ENCODE peak calls at places on chromosome X, in six cellular contexts. I, V, C, U, F and P are unnamed samples.

GRCh38 chrX:135086197-135086854 is 34.0 kb downstream of the ETDB start:
- DNase-seq in I (peak), V (peak), C (peak), U (no peak), F (peak), P (peak)

GRCh38 chrX:12309040-12309732 is 170.9 kb downstream of the FRMPD4 start:
- DNase-seq in I (no peak), V (no peak), C (no peak), U (no peak), F (no peak), P (no peak)

GRCh38 chrX:40106677-40107290 is 9.0 kb upstream of the BCOR start:
- DNase-seq in I (no peak), V (no peak), C (no peak), U (no peak), F (no peak), P (no peak)

GRCh38 chrX:105695451-105695850 is 126.9 kb upstream of the NRK start:
- DNase-seq in I (no peak), V (no peak), C (no peak), U (no peak), F (no peak), P (no peak)

GRCh38 chrX:54029543-54030143 is 14.6 kb downstream of the PHF8 start:
- DNase-seq in I (no peak), V (no peak), C (no peak), U (no peak), F (no peak), P (no peak)

GRCh38 chrX:3540105-3540504 is 173.3 kb downstream of the PRKX start:
- DNase-seq in I (no peak), V (no peak), C (no peak), U (no peak), F (no peak), P (no peak)

GRCh38 chrX:102651242-102651967 is at the start of gene GPRASP1:
- DNase-seq in I (peak), V (peak), C (no peak), U (no peak), F (no peak), P (peak)

GRCh38 chrX:17377795-17378194 is 2.8 kb downstream of the NHS start:
- DNase-seq in I (no peak), V (peak), C (no peak), U (no peak), F (no peak), P (no peak)

GRCh38 chrX:13165266-13165665 is 120.8 kb upstream of the FAM9C start:
- DNase-seq in I (no peak), V (no peak), C (no peak), U (no peak), F (no peak), P (no peak)

GRCh38 chrX:11758400-11759171 is 549 bp downstream of the MSL3 start:
- DNase-seq in I (peak), V (peak), C (peak), U (peak), F (peak), P (peak)

GRCh38 chrX:40444798-40445496 is 135.8 kb upstream of the ATP6AP2 start:
- DNase-seq in I (no peak), V (no peak), C (no peak), U (no peak), F (no peak), P (no peak)

GRCh38 chrX:25544641-25545040 is 528.9 kb upstream of the ARX start:
- DNase-seq in I (no peak), V (no peak), C (no peak), U (no peak), F (no peak), P (no peak)

GRCh38 chrX:65697915-65698796 is 30.7 kb downstream of the MSN start:
- DNase-seq in I (peak), V (peak), C (no peak), U (peak), F (no peak), P (peak)

GRCh38 chrX:104112326-104112951 is at the start of gene ZCCHC18:
- DNase-seq in I (peak), V (peak), C (peak), U (peak), F (peak), P (peak)

GRCh38 chrX:79263550-79263949 is 103.6 kb downstream of the ITM2A start:
- DNase-seq in I (no peak), V (no peak), C (no peak), U (no peak), F (no peak), P (no peak)

GRCh38 chrX:41397768-41398167 is 49.4 kb upstream of the NYX start:
- DNase-seq in I (no peak), V (no peak), C (no peak), U (no peak), F (no peak), P (no peak)

GRCh38 chrX:37350034-37350365 is 836 bp downstream of the PRRG1 start:
- DNase-seq in I (no peak), V (no peak), C (peak), U (no peak), F (peak), P (no peak)

GRCh38 chrX:44152867-44153266 is 179.7 kb upstream of the NDP start:
- DNase-seq in I (no peak), V (no peak), C (no peak), U (no peak), F (no peak), P (no peak)

GRCh38 chrX:42684062-42684461 is 93.9 kb downstream of the PPP1R2C start:
- DNase-seq in I (no peak), V (no peak), C (no peak), U (no peak), F (no peak), P (no peak)

GRCh38 chrX:153634236-153634635 is 12.8 kb upstream of the DUSP9 start:
- DNase-seq in I (no peak), V (no peak), C (no peak), U (no peak), F (no peak), P (no peak)

GRCh38 chrX:38929966-38930421 is 128.7 kb downstream of the MID1IP1 start:
- DNase-seq in I (no peak), V (no peak), C (no peak), U (no peak), F (no peak), P (no peak)

GRCh38 chrX:1492421-1493012 is 39.8 kb upstream of the ASMTL start:
- DNase-seq in I (no peak), V (no peak), C (no peak), U (no peak), F (no peak), P (no peak)